ENCODE peak calls at places on chromosome 7, in six cellular contexts. One of them, this sample, is unnamed. For H3K4me1 and H3K27me3, the result is how much of the 10 kb centered on the place peaks cover.

GRCh38 chr7:5429253-5429856 is 5.7 kb upstream of the TNRC18 start:
- DNase-seq in A673: no peak
- DNase-seq in fibroblast of lung: peak
- DNase-seq in neural progenitor cell: peak
- DNase-seq in CD8-positive, alpha-beta T cell: no peak
- DNase-seq in ovary: peak
- DNase-seq in this sample: peak

GRCh38 chr7:46993396-46993795 is 588.5 kb downstream of the TNS3 start:
- DNase-seq in A673: no peak
- DNase-seq in fibroblast of lung: no peak
- DNase-seq in neural progenitor cell: no peak
- DNase-seq in CD8-positive, alpha-beta T cell: no peak
- DNase-seq in ovary: no peak
- DNase-seq in this sample: no peak

GRCh38 chr7:64541438-64542359 is 21.2 kb downstream of the ZNF680 start:
- DNase-seq in A673: no peak
- DNase-seq in fibroblast of lung: peak
- DNase-seq in neural progenitor cell: no peak
- DNase-seq in CD8-positive, alpha-beta T cell: no peak
- DNase-seq in ovary: no peak
- DNase-seq in this sample: no peak

GRCh38 chr7:47452295-47452694 is 129.6 kb downstream of the TNS3 start:
- DNase-seq in A673: no peak
- DNase-seq in fibroblast of lung: no peak
- DNase-seq in neural progenitor cell: no peak
- DNase-seq in CD8-positive, alpha-beta T cell: no peak
- DNase-seq in ovary: no peak
- DNase-seq in this sample: no peak

GRCh38 chr7:125409921-125410320 is 480.3 kb upstream of the POT1 start:
- DNase-seq in A673: no peak
- DNase-seq in fibroblast of lung: no peak
- DNase-seq in neural progenitor cell: no peak
- DNase-seq in CD8-positive, alpha-beta T cell: no peak
- DNase-seq in ovary: no peak
- DNase-seq in this sample: no peak

GRCh38 chr7:151637781-151638261 is 118.1 kb upstream of the RHEB start:
- DNase-seq in A673: no peak
- DNase-seq in fibroblast of lung: peak
- DNase-seq in neural progenitor cell: no peak
- DNase-seq in CD8-positive, alpha-beta T cell: no peak
- DNase-seq in ovary: peak
- DNase-seq in this sample: no peak

GRCh38 chr7:1210979-1211608 is 21.6 kb upstream of the UNCX start:
- DNase-seq in A673: no peak
- DNase-seq in fibroblast of lung: no peak
- DNase-seq in neural progenitor cell: no peak
- DNase-seq in CD8-positive, alpha-beta T cell: no peak
- DNase-seq in ovary: no peak
- DNase-seq in this sample: no peak

GRCh38 chr7:44079221-44080021 is 2.9 kb downstream of the POLM start:
- DNase-seq in A673: no peak
- DNase-seq in fibroblast of lung: no peak
- DNase-seq in neural progenitor cell: no peak
- DNase-seq in CD8-positive, alpha-beta T cell: no peak
- DNase-seq in ovary: no peak
- DNase-seq in this sample: no peak

GRCh38 chr7:93715234-93715633 is 140.7 kb upstream of the CALCR start:
- DNase-seq in A673: peak
- DNase-seq in fibroblast of lung: peak
- DNase-seq in neural progenitor cell: peak
- DNase-seq in CD8-positive, alpha-beta T cell: no peak
- DNase-seq in ovary: peak
- DNase-seq in this sample: no peak

GRCh38 chr7:107995184-107996071 is 7.5 kb downstream of the LAMB1 start:
- DNase-seq in A673: peak
- DNase-seq in fibroblast of lung: peak
- DNase-seq in neural progenitor cell: peak
- DNase-seq in CD8-positive, alpha-beta T cell: no peak
- DNase-seq in ovary: no peak
- DNase-seq in this sample: peak

GRCh38 chr7:30321992-30322637 is 37.7 kb downstream of the ZNRF2 start:
- DNase-seq in A673: no peak
- DNase-seq in fibroblast of lung: peak
- DNase-seq in neural progenitor cell: no peak
- DNase-seq in CD8-positive, alpha-beta T cell: peak
- DNase-seq in ovary: peak
- DNase-seq in this sample: no peak

GRCh38 chr7:137001478-137001877 is 133.0 kb downstream of the CHRM2 start:
- DNase-seq in A673: no peak
- DNase-seq in fibroblast of lung: no peak
- DNase-seq in neural progenitor cell: no peak
- DNase-seq in CD8-positive, alpha-beta T cell: no peak
- DNase-seq in ovary: no peak
- DNase-seq in this sample: no peak

GRCh38 chr7:5183155-5183554 is 6.9 kb upstream of the WIPI2 start:
- DNase-seq in A673: no peak
- DNase-seq in fibroblast of lung: no peak
- DNase-seq in neural progenitor cell: no peak
- DNase-seq in CD8-positive, alpha-beta T cell: no peak
- DNase-seq in ovary: no peak
- DNase-seq in this sample: peak

GRCh38 chr7:150357277-150357676 is 11.3 kb upstream of the REPIN1 start:
- DNase-seq in A673: peak
- DNase-seq in fibroblast of lung: no peak
- DNase-seq in neural progenitor cell: peak
- DNase-seq in CD8-positive, alpha-beta T cell: peak
- DNase-seq in ovary: no peak
- DNase-seq in this sample: no peak

GRCh38 chr7:20514364-20514763 is 101.1 kb upstream of the ABCB5 start:
- DNase-seq in A673: peak
- DNase-seq in fibroblast of lung: peak
- DNase-seq in neural progenitor cell: no peak
- DNase-seq in CD8-positive, alpha-beta T cell: no peak
- DNase-seq in ovary: no peak
- DNase-seq in this sample: peak
- H3K4me1 ChIP-seq in A673: under half
- H3K4me1 ChIP-seq in fibroblast of lung: under half
- H3K4me1 ChIP-seq in neural progenitor cell: under half
- H3K4me1 ChIP-seq in CD8-positive, alpha-beta T cell: under half
- H3K4me1 ChIP-seq in ovary: under half
- H3K4me1 ChIP-seq in this sample: under half

GRCh38 chr7:104982773-104983619 is 31.0 kb upstream of the KMT2E start:
- DNase-seq in A673: no peak
- DNase-seq in fibroblast of lung: no peak
- DNase-seq in neural progenitor cell: no peak
- DNase-seq in CD8-positive, alpha-beta T cell: no peak
- DNase-seq in ovary: no peak
- DNase-seq in this sample: no peak
- TF ChIP-seq CTCF in A673: no peak
- TF ChIP-seq CTCF in fibroblast of lung: no peak
- TF ChIP-seq CTCF in neural progenitor cell: no peak
- TF ChIP-seq CTCF in CD8-positive, alpha-beta T cell: no peak
- TF ChIP-seq CTCF in ovary: no peak
- TF ChIP-seq CTCF in this sample: no peak

GRCh38 chr7:45230611-45231165 is 73.1 kb downstream of the RAMP3 start:
- DNase-seq in A673: no peak
- DNase-seq in fibroblast of lung: no peak
- DNase-seq in neural progenitor cell: no peak
- DNase-seq in CD8-positive, alpha-beta T cell: no peak
- DNase-seq in ovary: no peak
- DNase-seq in this sample: no peak

GRCh38 chr7:45233249-45233775 is 75.7 kb downstream of the RAMP3 start:
- DNase-seq in A673: no peak
- DNase-seq in fibroblast of lung: no peak
- DNase-seq in neural progenitor cell: no peak
- DNase-seq in CD8-positive, alpha-beta T cell: no peak
- DNase-seq in ovary: no peak
- DNase-seq in this sample: no peak

GRCh38 chr7:45225560-45226335 is 68.2 kb downstream of the RAMP3 start:
- DNase-seq in A673: no peak
- DNase-seq in fibroblast of lung: no peak
- DNase-seq in neural progenitor cell: no peak
- DNase-seq in CD8-positive, alpha-beta T cell: no peak
- DNase-seq in ovary: no peak
- DNase-seq in this sample: no peak

GRCh38 chr7:45229130-45229920 is 71.7 kb downstream of the RAMP3 start:
- DNase-seq in A673: no peak
- DNase-seq in fibroblast of lung: no peak
- DNase-seq in neural progenitor cell: no peak
- DNase-seq in CD8-positive, alpha-beta T cell: no peak
- DNase-seq in ovary: no peak
- DNase-seq in this sample: no peak

GRCh38 chr7:45230083-45230482 is 72.5 kb downstream of the RAMP3 start:
- DNase-seq in A673: no peak
- DNase-seq in fibroblast of lung: no peak
- DNase-seq in neural progenitor cell: no peak
- DNase-seq in CD8-positive, alpha-beta T cell: no peak
- DNase-seq in ovary: no peak
- DNase-seq in this sample: no peak
- H3K27me3 ChIP-seq in A673: half or more
- H3K27me3 ChIP-seq in fibroblast of lung: under half
- H3K27me3 ChIP-seq in neural progenitor cell: under half
- H3K27me3 ChIP-seq in CD8-positive, alpha-beta T cell: under half
- H3K27me3 ChIP-seq in ovary: under half
- H3K27me3 ChIP-seq in this sample: half or more

GRCh38 chr7:100543586-100543985 is 4.6 kb downstream of the AGFG2 start:
- DNase-seq in A673: no peak
- DNase-seq in fibroblast of lung: no peak
- DNase-seq in neural progenitor cell: no peak
- DNase-seq in CD8-positive, alpha-beta T cell: no peak
- DNase-seq in ovary: no peak
- DNase-seq in this sample: no peak
- H3K4me1 ChIP-seq in A673: under half
- H3K4me1 ChIP-seq in fibroblast of lung: under half
- H3K4me1 ChIP-seq in neural progenitor cell: under half
- H3K4me1 ChIP-seq in CD8-positive, alpha-beta T cell: half or more
- H3K4me1 ChIP-seq in ovary: under half
- H3K4me1 ChIP-seq in this sample: half or more